ENCODE peak calls at places on chromosome 3, in six cellular contexts. S, R, M, H, I and B are unnamed samples.

GRCh38 chr3:25783661-25784512 is 644 bp upstream of the NGLY1 start:
- DNase-seq in S (no peak), R (no peak), M (no peak), H (peak; percentile 63), I (no peak), B (no peak)

GRCh38 chr3:24704496-24704895 is 209.8 kb upstream of the THRB start:
- DNase-seq in S (no peak), R (no peak), M (no peak), H (no peak), I (no peak), B (no peak)

GRCh38 chr3:31968927-31969418 is 12.1 kb downstream of the OSBPL10 start:
- DNase-seq in S (no peak), R (no peak), M (peak; percentile 86), H (peak; percentile 30), I (no peak), B (no peak)

GRCh38 chr3:9396301-9396631 is 1.1 kb upstream of the SETD5 start:
- DNase-seq in S (no peak), R (no peak), M (peak; percentile 93), H (no peak), I (no peak), B (no peak)

GRCh38 chr3:133277813-133278212 is 122.0 kb upstream of the BFSP2 start:
- DNase-seq in S (no peak), R (no peak), M (no peak), H (no peak), I (no peak), B (no peak)

GRCh38 chr3:100045696-100046095 is 68.6 kb downstream of the FILIP1L start:
- DNase-seq in S (peak; percentile 76), R (no peak), M (no peak), H (no peak), I (peak; percentile 62), B (peak; percentile 77)

GRCh38 chr3:435161-435560 is 238.6 kb downstream of the CHL1 start:
- DNase-seq in S (no peak), R (no peak), M (no peak), H (no peak), I (no peak), B (no peak)

GRCh38 chr3:143627336-143627735 is 220.9 kb downstream of the SLC9A9 start:
- DNase-seq in S (no peak), R (no peak), M (no peak), H (no peak), I (no peak), B (no peak)

GRCh38 chr3:4898454-4899313 is 80.6 kb upstream of the BHLHE40 start:
- DNase-seq in S (no peak), R (no peak), M (peak; percentile 18), H (no peak), I (no peak), B (no peak)

GRCh38 chr3:30513374-30514152 is 92.8 kb upstream of the TGFBR2 start:
- DNase-seq in S (no peak), R (no peak), M (no peak), H (no peak), I (no peak), B (no peak)

GRCh38 chr3:184602406-184603155 is 41.0 kb downstream of the EPHB3 start:
- DNase-seq in S (no peak), R (no peak), M (no peak), H (no peak), I (no peak), B (peak; percentile 62)

GRCh38 chr3:114435733-114436132 is 141.9 kb downstream of the TIGIT start:
- DNase-seq in S (no peak), R (no peak), M (no peak), H (no peak), I (no peak), B (no peak)

GRCh38 chr3:20141841-20142240 is 44.2 kb downstream of the SGO1 start:
- DNase-seq in S (peak; percentile 65), R (no peak), M (no peak), H (peak; percentile 86), I (no peak), B (peak; percentile 70)

GRCh38 chr3:126959921-126960603 is 22.9 kb upstream of the PLXNA1 start:
- DNase-seq in S (peak; percentile 9), R (no peak), M (no peak), H (no peak), I (peak; percentile 45), B (no peak)

GRCh38 chr3:50220109-50220508 is 15.0 kb downstream of the SLC38A3 start:
- DNase-seq in S (no peak), R (no peak), M (no peak), H (no peak), I (no peak), B (no peak)

GRCh38 chr3:78880588-78881461 is 887.0 kb downstream of the ROBO1 start:
- DNase-seq in S (no peak), R (no peak), M (no peak), H (no peak), I (no peak), B (no peak)

GRCh38 chr3:40631341-40631995 is 106.7 kb downstream of the ZNF621 start:
- DNase-seq in S (no peak), R (no peak), M (no peak), H (no peak), I (no peak), B (no peak)

GRCh38 chr3:39935261-39935660 is 125.9 kb downstream of the MYRIP start:
- DNase-seq in S (no peak), R (no peak), M (no peak), H (no peak), I (no peak), B (no peak)

GRCh38 chr3:138712086-138712485 is 103.5 kb downstream of the FAIM start:
- DNase-seq in S (no peak), R (no peak), M (no peak), H (no peak), I (no peak), B (no peak)

GRCh38 chr3:104257486-104257885 is 1109.2 kb upstream of the ALCAM start:
- DNase-seq in S (no peak), R (no peak), M (no peak), H (no peak), I (no peak), B (no peak)

GRCh38 chr3:129560269-129560787 is 17.4 kb downstream of the H1-8 start:
- DNase-seq in S (peak; percentile 60), R (no peak), M (no peak), H (no peak), I (no peak), B (peak; percentile 59)

GRCh38 chr3:186283651-186284445 is 78.2 kb downstream of the DGKG start:
- DNase-seq in S (no peak), R (no peak), M (no peak), H (no peak), I (no peak), B (no peak)

GRCh38 chr3:191217331-191217730 is 18.3 kb downstream of the OSTN start:
- DNase-seq in S (no peak), R (no peak), M (no peak), H (no peak), I (no peak), B (no peak)

GRCh38 chr3:42020681-42021307 is 58.9 kb upstream of the ULK4 start:
- DNase-seq in S (no peak), R (no peak), M (no peak), H (no peak), I (no peak), B (no peak)
- H3K27ac ChIP-seq in S (peak overlapping the region; percentile 98), R (no peak overlapping the region), M (peak overlapping the region; percentile 27), H (no peak overlapping the region), I (no peak overlapping the region), B (peak overlapping the region; percentile 85)

GRCh38 chr3:125002414-125002811 is 53.4 kb downstream of the HEG1 start:
- DNase-seq in S (no peak), R (no peak), M (no peak), H (no peak), I (no peak), B (no peak)
- H3K27ac ChIP-seq in S (peak overlapping the region; percentile 69), R (no peak overlapping the region), M (no peak overlapping the region), H (no peak overlapping the region), I (peak overlapping the region; percentile 39), B (peak overlapping the region; percentile 67)

DNA sequence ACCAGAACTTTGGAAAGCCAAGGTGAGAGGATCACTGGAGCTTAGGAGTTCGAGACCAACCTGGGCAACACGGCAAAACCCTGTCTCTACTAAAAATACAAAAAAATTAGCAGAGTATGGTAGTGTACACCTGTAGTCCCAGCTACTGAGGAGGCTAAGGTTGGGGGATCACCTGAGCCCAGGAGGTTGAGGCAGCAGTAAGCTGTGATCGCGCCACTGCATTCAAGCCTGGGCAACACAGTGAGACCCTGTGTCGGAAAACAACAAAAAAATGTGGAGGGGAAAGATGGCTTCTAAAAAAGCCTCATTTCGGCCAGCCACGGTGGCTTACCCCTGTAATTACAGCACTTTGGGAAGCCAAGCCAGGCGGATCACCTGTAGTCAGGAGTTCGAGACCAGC is 54.5 kb downstream of the SETD2 start:
- DNase-seq in S (no peak), R (no peak), M (no peak), H (no peak), I (no peak), B (no peak)
- H3K27ac ChIP-seq in S (no peak overlapping the region), R (no peak overlapping the region), M (no peak overlapping the region), H (no peak overlapping the region), I (no peak overlapping the region), B (no peak overlapping the region)

DNA sequence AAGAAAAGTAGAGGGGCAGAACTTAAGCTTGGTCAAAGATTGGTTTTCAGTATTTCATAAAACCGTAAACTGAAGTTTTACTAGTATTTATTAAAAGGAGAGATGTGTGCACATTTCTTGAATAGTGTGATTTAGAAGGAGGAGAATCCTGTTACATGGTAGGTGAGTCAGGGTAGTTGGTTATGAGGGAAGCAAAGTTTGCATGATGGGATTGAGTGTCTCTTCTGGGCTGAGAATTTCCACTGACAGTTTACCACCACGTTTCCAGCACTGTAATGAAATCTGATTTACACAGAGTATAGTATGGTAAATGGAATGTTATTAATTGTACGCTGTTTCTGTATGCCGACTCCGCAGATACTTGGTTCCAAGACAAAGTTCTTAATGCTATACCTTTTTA is 1.6 kb downstream of the NECTIN3 start:
- DNase-seq in S (no peak), R (no peak), M (no peak), H (no peak), I (no peak), B (no peak)
- H3K27ac ChIP-seq in S (no peak overlapping the region), R (no peak overlapping the region), M (peak overlapping the region; percentile 96), H (no peak overlapping the region), I (no peak overlapping the region), B (no peak overlapping the region)

GRCh38 chr3:155704771-155705559 is 39.9 kb downstream of the PLCH1 start:
- DNase-seq in S (no peak), R (no peak), M (no peak), H (peak; percentile 43), I (no peak), B (no peak)
- H3K27ac ChIP-seq in S (peak overlapping the region; percentile 41), R (no peak overlapping the region), M (no peak overlapping the region), H (peak overlapping the region; percentile 51), I (no peak overlapping the region), B (no peak overlapping the region)

GRCh38 chr3:27628029-27628750 is 93.9 kb downstream of the EOMES start:
- DNase-seq in S (no peak), R (no peak), M (no peak), H (no peak), I (no peak), B (no peak)
- H3K27ac ChIP-seq in S (no peak overlapping the region), R (no peak overlapping the region), M (no peak overlapping the region), H (no peak overlapping the region), I (no peak overlapping the region), B (no peak overlapping the region)